ENCODE peak calls at places on chromosome 1, in four cellular contexts. One of them, this sample, is unnamed.

GRCh38 chr1:95384570-95384969 is 150.6 kb downstream of the RWDD3 start:
- DNase-seq in fibroblast of mammary gland: peak
- DNase-seq in WTC11: peak
- DNase-seq in BJ: no peak
- DNase-seq in this sample: no peak

GRCh38 chr1:160864173-160864572 is 1.5 kb upstream of the CD244 start:
- DNase-seq in BJ: no peak
- DNase-seq in fibroblast of mammary gland: no peak
- DNase-seq in WTC11: no peak
- DNase-seq in this sample: no peak

GRCh38 chr1:15323989-15324866 is 77.2 kb downstream of the FHAD1 start:
- DNase-seq in fibroblast of mammary gland: peak
- DNase-seq in BJ: no peak
- DNase-seq in WTC11: no peak
- DNase-seq in this sample: no peak

GRCh38 chr1:68225781-68226180 is 6.5 kb downstream of the WLS start:
- DNase-seq in WTC11: no peak
- DNase-seq in fibroblast of mammary gland: peak
- DNase-seq in BJ: no peak
- DNase-seq in this sample: no peak

GRCh38 chr1:239718997-239719628 is 332.7 kb downstream of the CHRM3 start:
- DNase-seq in WTC11: no peak
- DNase-seq in BJ: no peak
- DNase-seq in fibroblast of mammary gland: no peak
- DNase-seq in this sample: no peak

GRCh38 chr1:195637474-195637873 is 970.8 kb downstream of the KCNT2 start:
- DNase-seq in fibroblast of mammary gland: peak
- DNase-seq in BJ: no peak
- DNase-seq in WTC11: no peak
- DNase-seq in this sample: no peak

GRCh38 chr1:36763771-36764170 is 270.5 kb downstream of the GRIK3 start:
- DNase-seq in WTC11: no peak
- DNase-seq in BJ: no peak
- DNase-seq in fibroblast of mammary gland: no peak
- DNase-seq in this sample: no peak

GRCh38 chr1:199010933-199011332 is 372.1 kb downstream of the PTPRC start:
- DNase-seq in BJ: no peak
- DNase-seq in WTC11: no peak
- DNase-seq in fibroblast of mammary gland: no peak
- DNase-seq in this sample: peak

GRCh38 chr1:95263400-95263799 is 29.4 kb downstream of the RWDD3 start:
- DNase-seq in fibroblast of mammary gland: no peak
- DNase-seq in WTC11: no peak
- DNase-seq in BJ: no peak
- DNase-seq in this sample: no peak

GRCh38 chr1:217542837-217543236 is 88.1 kb downstream of the GPATCH2 start:
- DNase-seq in WTC11: no peak
- DNase-seq in BJ: no peak
- DNase-seq in fibroblast of mammary gland: no peak
- DNase-seq in this sample: no peak

GRCh38 chr1:219529116-219529515 is 83.8 kb downstream of the ZC3H11B start:
- DNase-seq in WTC11: peak
- DNase-seq in fibroblast of mammary gland: no peak
- DNase-seq in BJ: no peak
- DNase-seq in this sample: no peak

GRCh38 chr1:47449702-47450552 is 12.1 kb downstream of the FOXD2 start:
- DNase-seq in WTC11: peak
- DNase-seq in fibroblast of mammary gland: no peak
- DNase-seq in BJ: no peak
- DNase-seq in this sample: no peak

GRCh38 chr1:50268049-50268448 is 155.2 kb downstream of the DMRTA2 start:
- DNase-seq in fibroblast of mammary gland: no peak
- DNase-seq in BJ: no peak
- DNase-seq in WTC11: peak
- DNase-seq in this sample: no peak

GRCh38 chr1:106975944-106976343 is 80.5 kb upstream of the PRMT6 start:
- DNase-seq in BJ: no peak
- DNase-seq in fibroblast of mammary gland: peak
- DNase-seq in WTC11: no peak
- DNase-seq in this sample: no peak
- TF ChIP-seq CTCF in BJ: peak
- TF ChIP-seq CTCF in fibroblast of mammary gland: peak
- TF ChIP-seq CTCF in WTC11: no peak
- TF ChIP-seq CTCF in this sample: peak

DNA sequence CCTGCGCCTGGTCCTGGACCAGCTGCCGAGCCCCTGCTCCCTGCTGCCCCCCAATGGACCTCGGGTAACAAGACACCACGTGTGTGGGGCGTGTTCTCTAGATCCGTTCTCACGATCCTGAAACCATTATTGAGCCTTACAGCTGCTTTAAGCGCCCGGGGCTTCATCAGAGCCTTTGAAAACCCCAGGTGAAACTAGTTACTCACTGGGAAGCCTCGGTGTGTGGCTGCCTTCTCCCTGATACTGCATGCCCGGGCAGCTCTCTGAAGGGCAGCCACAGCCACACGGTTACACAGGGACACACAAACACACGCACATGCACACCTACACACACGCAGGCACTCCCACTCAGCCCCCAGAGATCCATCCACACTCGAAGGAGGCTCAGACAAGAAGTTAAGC is 5.3 kb downstream of the HES2 start:
- DNase-seq in WTC11: peak
- DNase-seq in BJ: no peak
- DNase-seq in fibroblast of mammary gland: peak
- DNase-seq in this sample: peak
- TF ChIP-seq CTCF in WTC11: peak
- TF ChIP-seq CTCF in BJ: peak
- TF ChIP-seq CTCF in fibroblast of mammary gland: peak
- TF ChIP-seq CTCF in this sample: peak

DNA sequence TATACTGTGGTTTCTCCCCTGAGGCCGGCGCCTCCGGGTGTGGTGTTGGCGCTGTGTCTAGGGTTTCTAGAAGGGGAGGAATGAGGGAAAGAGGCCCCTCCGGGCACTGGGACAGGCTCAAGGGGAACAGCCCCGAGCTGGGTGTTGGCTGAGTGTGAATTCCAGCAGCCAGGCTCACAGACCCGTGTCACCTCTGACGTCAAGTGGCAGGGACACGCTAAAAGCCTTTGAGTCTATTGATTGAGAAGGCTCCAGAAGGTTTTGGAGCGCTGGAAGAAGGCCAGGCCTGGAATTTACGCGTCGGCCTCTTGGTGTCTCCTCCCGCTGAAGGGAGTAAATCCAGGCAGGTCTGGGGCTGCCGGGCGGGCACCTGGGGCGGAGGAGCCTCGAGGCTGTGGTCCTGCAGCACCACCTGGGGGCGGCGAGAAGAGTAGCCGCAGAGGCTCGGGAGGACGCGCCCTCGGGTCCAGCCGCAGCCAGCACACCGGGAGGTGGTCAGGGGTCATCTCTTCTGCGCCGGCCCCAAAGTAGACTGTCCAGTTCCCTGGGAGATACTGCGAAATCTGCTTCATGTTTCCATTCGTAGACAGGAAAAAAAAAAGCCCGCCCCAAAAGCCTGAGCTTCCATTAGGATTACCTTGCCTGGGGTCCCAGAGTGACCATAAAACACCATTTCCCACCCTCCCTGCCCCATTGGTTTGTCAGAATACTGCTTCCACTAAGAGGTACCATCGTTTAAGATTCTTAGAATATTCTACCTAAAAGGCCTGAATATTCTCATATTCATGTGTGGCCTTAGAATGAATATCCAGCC is 61.7 kb downstream of the TLR5 start:
- DNase-seq in WTC11: peak
- DNase-seq in fibroblast of mammary gland: peak
- DNase-seq in BJ: peak
- DNase-seq in this sample: peak
- TF ChIP-seq CTCF in WTC11: peak
- TF ChIP-seq CTCF in fibroblast of mammary gland: peak
- TF ChIP-seq CTCF in BJ: peak
- TF ChIP-seq CTCF in this sample: peak

DNA sequence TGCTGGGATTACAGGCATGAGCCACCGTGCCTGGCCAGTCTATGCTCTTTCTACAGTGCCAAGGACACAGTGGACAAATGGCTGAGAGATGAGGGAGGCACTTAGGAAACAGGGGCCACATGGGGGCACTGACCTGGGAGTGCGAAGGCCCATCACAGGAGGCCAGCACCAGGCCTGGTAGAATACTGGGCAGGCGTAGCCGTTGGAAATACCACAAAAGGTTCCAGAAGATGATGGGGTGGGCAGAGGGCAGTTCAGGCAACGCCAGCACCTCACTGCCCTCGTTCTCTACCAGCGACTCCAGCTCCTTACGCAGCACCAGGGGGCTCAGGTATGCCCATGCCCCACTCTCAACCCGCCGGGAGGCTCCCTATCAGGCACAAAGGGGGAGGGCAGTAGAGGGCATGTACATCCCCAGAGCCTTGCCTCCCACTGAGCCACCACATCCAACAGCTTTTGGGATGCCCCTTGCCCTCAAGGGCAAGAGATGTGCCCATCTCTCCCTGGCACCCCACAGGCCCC is 9.4 kb upstream of the GATAD2B start:
- DNase-seq in fibroblast of mammary gland: no peak
- DNase-seq in WTC11: no peak
- DNase-seq in BJ: no peak
- DNase-seq in this sample: no peak
- TF ChIP-seq CTCF in fibroblast of mammary gland: no peak
- TF ChIP-seq CTCF in WTC11: no peak
- TF ChIP-seq CTCF in BJ: no peak
- TF ChIP-seq CTCF in this sample: no peak

DNA sequence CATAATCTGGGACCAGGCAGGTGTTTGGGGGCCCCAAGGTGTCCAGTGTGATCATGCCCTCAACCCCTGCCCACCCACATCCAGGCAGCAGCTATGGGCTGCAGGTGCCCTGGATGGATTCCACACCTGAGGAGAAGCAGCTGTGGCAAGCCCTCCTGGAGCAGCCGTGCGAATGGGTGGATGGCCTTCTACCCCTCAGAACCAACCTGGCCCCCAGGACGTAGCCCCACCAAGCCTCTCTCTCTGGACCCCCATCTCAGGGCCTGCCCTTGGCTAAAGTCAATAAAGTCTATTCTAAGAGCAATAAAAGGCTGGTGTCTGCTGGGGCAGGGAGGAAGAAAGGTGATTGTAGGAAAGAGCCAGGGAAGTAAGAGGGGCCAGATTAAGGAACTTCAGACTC is 11.8 kb downstream of the SYTL1 start:
- DNase-seq in WTC11: no peak
- DNase-seq in BJ: no peak
- DNase-seq in fibroblast of mammary gland: no peak
- DNase-seq in this sample: no peak
- TF ChIP-seq CTCF in WTC11: no peak
- TF ChIP-seq CTCF in BJ: no peak
- TF ChIP-seq CTCF in fibroblast of mammary gland: no peak
- TF ChIP-seq CTCF in this sample: no peak

DNA sequence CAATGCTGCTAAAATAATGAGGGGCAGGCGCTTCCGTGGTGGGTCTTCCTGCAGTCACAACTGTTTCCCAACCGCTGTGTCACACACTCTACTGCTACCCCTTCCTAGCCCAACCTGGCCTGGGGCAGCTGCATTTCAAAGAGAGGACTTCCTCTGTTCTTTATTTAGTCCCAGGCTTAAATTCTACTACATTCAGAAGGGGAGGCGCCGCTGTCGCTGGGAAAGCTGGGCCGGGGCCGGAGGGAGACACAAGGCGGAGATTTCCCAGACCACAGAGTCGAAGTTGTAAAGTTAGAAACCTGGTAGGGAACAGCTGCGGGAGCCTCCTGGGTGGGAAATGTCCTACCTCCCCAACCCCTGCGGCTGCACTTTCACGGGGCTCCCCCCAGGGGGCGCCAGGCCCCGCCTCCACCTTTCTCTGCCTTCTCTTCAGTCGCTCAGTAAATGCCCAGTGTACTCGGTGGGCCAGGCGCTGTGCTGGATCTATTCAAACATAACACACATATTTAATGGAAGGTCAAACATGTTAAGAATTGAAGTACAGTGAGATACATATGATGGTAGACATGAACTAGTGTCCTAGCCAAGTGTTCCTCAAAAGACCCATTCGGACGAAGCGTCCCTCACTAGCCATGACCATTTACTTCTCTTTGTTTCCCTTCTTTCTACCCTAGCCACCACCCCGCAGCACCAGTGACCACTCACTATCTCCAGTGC is 23.1 kb downstream of the DYRK3 start:
- DNase-seq in fibroblast of mammary gland: no peak
- DNase-seq in WTC11: peak
- DNase-seq in BJ: no peak
- DNase-seq in this sample: no peak
- TF ChIP-seq CTCF in fibroblast of mammary gland: peak
- TF ChIP-seq CTCF in WTC11: peak
- TF ChIP-seq CTCF in BJ: peak
- TF ChIP-seq CTCF in this sample: peak

GRCh38 chr1:245858683-245859509 is 648.2 kb downstream of the SMYD3 start:
- DNase-seq in WTC11: no peak
- DNase-seq in fibroblast of mammary gland: peak
- DNase-seq in BJ: no peak
- DNase-seq in this sample: no peak
- TF ChIP-seq CTCF in WTC11: no peak
- TF ChIP-seq CTCF in fibroblast of mammary gland: peak
- TF ChIP-seq CTCF in BJ: peak
- TF ChIP-seq CTCF in this sample: peak

GRCh38 chr1:207645632-207646081 is 724 bp downstream of the CR1L start:
- DNase-seq in fibroblast of mammary gland: no peak
- DNase-seq in BJ: no peak
- DNase-seq in WTC11: peak
- DNase-seq in this sample: no peak
- TF ChIP-seq CTCF in fibroblast of mammary gland: no peak
- TF ChIP-seq CTCF in BJ: no peak
- TF ChIP-seq CTCF in WTC11: no peak
- TF ChIP-seq CTCF in this sample: no peak